ENCODE peak calls at places on chromosomes 6 and 20, in seven cellular contexts. S, Y, U, T, C, M and B are unnamed samples.

GRCh38 chr6:90496191-90496590 is 90.7 kb downstream of the MAP3K7 start:
- DNase-seq in S (no peak), Y (no peak), U (no peak), T (no peak), C (peak; percentile 25), M (no peak), B (no peak)

GRCh38 chr20:57928181-57928967 is 218.6 kb upstream of the PMEPA1 start:
- DNase-seq in S (no peak), Y (no peak), U (no peak), T (no peak), C (no peak), M (no peak), B (no peak)

GRCh38 chr20:18056174-18057105 is 1.3 kb downstream of the OVOL2 start:
- DNase-seq in S (peak; percentile 79), Y (no peak), U (no peak), T (peak; percentile 83), C (no peak), M (peak; percentile 61), B (no peak)

GRCh38 chr6:159762681-159763293 is 942 bp downstream of the ACAT2 start:
- DNase-seq in S (no peak), Y (no peak), U (peak; percentile 29), T (peak; percentile 70), C (no peak), M (peak; percentile 52), B (no peak)

GRCh38 chr20:22425344-22426295 is 158.8 kb downstream of the FOXA2 start:
- DNase-seq in S (no peak), Y (no peak), U (no peak), T (no peak), C (peak; percentile 65), M (no peak), B (no peak)

GRCh38 chr20:40251284-40251932 is 437.6 kb downstream of the MAFB start:
- DNase-seq in S (peak; percentile 88), Y (no peak), U (no peak), T (no peak), C (no peak), M (peak; percentile 48), B (peak; percentile 59)

GRCh38 chr6:118061666-118062065 is 154.6 kb downstream of the SLC35F1 start:
- DNase-seq in S (no peak), Y (no peak), U (no peak), T (no peak), C (no peak), M (no peak), B (no peak)

GRCh38 chr6:41371992-41372525 is 36.7 kb downstream of the NCR2 start:
- DNase-seq in S (peak; percentile 78), Y (no peak), U (peak; percentile 49), T (no peak), C (no peak), M (no peak), B (no peak)

GRCh38 chr20:56223352-56223751 is 25.2 kb upstream of the MC3R start:
- DNase-seq in S (no peak), Y (no peak), U (no peak), T (no peak), C (no peak), M (no peak), B (no peak)

GRCh38 chr6:67976486-67976885 is 658.6 kb upstream of the ADGRB3 start:
- DNase-seq in S (no peak), Y (no peak), U (no peak), T (no peak), C (no peak), M (no peak), B (no peak)

GRCh38 chr6:148791372-148791771 is 44.5 kb downstream of the UST start:
- DNase-seq in S (no peak), Y (no peak), U (no peak), T (no peak), C (no peak), M (no peak), B (no peak)

GRCh38 chr6:3353504-3353903 is 94.8 kb downstream of the PSMG4 start:
- DNase-seq in S (no peak), Y (no peak), U (no peak), T (no peak), C (no peak), M (no peak), B (no peak)

GRCh38 chr20:47857994-47858557 is 72.8 kb upstream of the SULF2 start:
- DNase-seq in S (no peak), Y (peak; percentile 32), U (peak; percentile 44), T (no peak), C (peak; percentile 12), M (no peak), B (no peak)

GRCh38 chr20:10513091-10513490 is 78.0 kb downstream of the SLX4IP start:
- DNase-seq in S (no peak), Y (no peak), U (no peak), T (no peak), C (no peak), M (no peak), B (no peak)

GRCh38 chr20:50996901-50997830 is 25.7 kb downstream of the KCNG1 start:
- DNase-seq in S (no peak), Y (no peak), U (no peak), T (no peak), C (peak; percentile 18), M (no peak), B (no peak)

GRCh38 chr20:37518059-37518458 is 3.0 kb upstream of the NNAT start:
- DNase-seq in S (peak; percentile 27), Y (no peak), U (no peak), T (no peak), C (no peak), M (no peak), B (no peak)

GRCh38 chr20:58553841-58554240 is 38.6 kb upstream of the APCDD1L start:
- DNase-seq in S (peak; percentile 26), Y (peak; percentile 54), U (peak; percentile 54), T (no peak), C (no peak), M (no peak), B (no peak)

GRCh38 chr20:35716330-35716729 is 17.1 kb downstream of the ROMO1 start:
- DNase-seq in S (no peak), Y (no peak), U (no peak), T (no peak), C (no peak), M (no peak), B (no peak)

GRCh38 chr20:35711588-35712209 is 12.5 kb downstream of the ROMO1 start:
- DNase-seq in S (peak; percentile 17), Y (no peak), U (no peak), T (no peak), C (no peak), M (no peak), B (no peak)

GRCh38 chr20:35714127-35714526 is 14.9 kb downstream of the ROMO1 start:
- DNase-seq in S (no peak), Y (no peak), U (no peak), T (no peak), C (no peak), M (no peak), B (no peak)

GRCh38 chr20:35718972-35719635 is 19.9 kb downstream of the ROMO1 start:
- DNase-seq in S (peak; percentile 54), Y (no peak), U (no peak), T (no peak), C (no peak), M (no peak), B (no peak)

DNA sequence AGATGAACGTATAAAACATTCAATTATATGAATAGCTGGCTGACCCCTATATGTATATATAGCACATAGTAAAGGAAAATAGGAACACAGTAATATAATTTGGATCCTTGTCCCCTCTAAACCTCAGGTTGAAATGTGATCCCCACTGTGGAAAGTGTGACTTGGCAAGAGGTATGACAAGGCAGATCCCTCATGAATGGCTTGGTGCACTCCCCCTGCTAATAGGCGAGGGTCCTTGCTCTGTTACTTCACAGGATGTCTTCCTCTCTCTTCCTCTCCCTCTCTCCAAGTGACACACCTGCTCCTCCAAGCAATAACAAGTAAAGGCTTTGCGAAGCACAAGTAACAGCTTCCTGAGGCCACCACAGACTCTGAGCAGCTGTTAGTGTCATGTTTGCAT is 16.4 kb downstream of the ROMO1 start:
- DNase-seq in S (no peak), Y (no peak), U (no peak), T (no peak), C (no peak), M (no peak), B (no peak)
- H3K36me3 ChIP-seq in S (peaks cover 97% of the 10 kb centered on the region), Y (peaks cover 100% of the 10 kb centered on the region), U (peaks cover 95% of the 10 kb centered on the region), T (peaks cover 97% of the 10 kb centered on the region), C (peaks cover 9% of the 10 kb centered on the region), M (peaks cover 100% of the 10 kb centered on the region), B (peaks cover 97% of the 10 kb centered on the region)

GRCh38 chr6:134537146-134537555 is 219.2 kb upstream of the SGK1 start:
- DNase-seq in S (no peak), Y (no peak), U (no peak), T (no peak), C (peak; percentile 90), M (no peak), B (no peak)
- TF ChIP-seq CTCF in S (no peak), Y (no peak), U (no peak), T (no peak), C (no peak), M (no peak), B (no peak)

GRCh38 chr20:20931024-20931423 is 175.1 kb downstream of the LINC00237 start:
- DNase-seq in S (no peak), Y (no peak), U (no peak), T (no peak), C (no peak), M (no peak), B (no peak)

GRCh38 chr20:20930500-20930899 is 175.7 kb downstream of the LINC00237 start:
- DNase-seq in S (no peak), Y (no peak), U (no peak), T (no peak), C (no peak), M (no peak), B (no peak)

GRCh38 chr20:20932156-20932555 is 174.0 kb downstream of the LINC00237 start:
- DNase-seq in S (no peak), Y (no peak), U (no peak), T (no peak), C (no peak), M (no peak), B (no peak)

GRCh38 chr20:20933559-20933958 is 172.6 kb downstream of the LINC00237 start:
- DNase-seq in S (no peak), Y (no peak), U (no peak), T (no peak), C (no peak), M (no peak), B (no peak)

GRCh38 chr20:20931632-20932031 is 174.5 kb downstream of the LINC00237 start:
- DNase-seq in S (no peak), Y (no peak), U (no peak), T (no peak), C (no peak), M (no peak), B (no peak)
- H3K36me3 ChIP-seq in S (no peaks in the 10 kb centered on the region), Y (no peaks in the 10 kb centered on the region), U (no peaks in the 10 kb centered on the region), T (no peaks in the 10 kb centered on the region), C (no peaks in the 10 kb centered on the region), M (no peaks in the 10 kb centered on the region), B (no peaks in the 10 kb centered on the region)

GRCh38 chr6:43183441-43183840 is 1.4 kb downstream of the CUL9 start:
- DNase-seq in S (no peak), Y (no peak), U (no peak), T (no peak), C (no peak), M (no peak), B (no peak)

GRCh38 chr6:43180058-43180457 is 1.9 kb upstream of the CUL9 start:
- DNase-seq in S (no peak), Y (no peak), U (no peak), T (no peak), C (no peak), M (no peak), B (no peak)

GRCh38 chr6:43180985-43181384 is 1.0 kb upstream of the CUL9 start:
- DNase-seq in S (no peak), Y (no peak), U (no peak), T (no peak), C (no peak), M (no peak), B (no peak)

GRCh38 chr6:43181621-43181941 is 415 bp upstream of the CUL9 start:
- DNase-seq in S (no peak), Y (no peak), U (no peak), T (no peak), C (no peak), M (no peak), B (no peak)

GRCh38 chr6:43181942-43182860 is at the start of gene CUL9:
- DNase-seq in S (peak; percentile 90), Y (peak; percentile 91), U (peak; percentile 94), T (peak; percentile 95), C (no peak), M (peak; percentile 93), B (peak; percentile 72)
- TF ChIP-seq CTCF in S (no peak), Y (no peak), U (no peak), T (no peak), C (no peak), M (no peak), B (no peak)